ENCODE peak calls at places on chromosomes 4 and X, in four cellular contexts. L is AG09309, H is cardiac fibroblast, B is left ventricle myocardium inferior. C is an unnamed sample.

GRCh38 chr4:107349266-107349665 is 313.2 kb upstream of the DKK2 start:
- DNase-seq in L (no peak), H (no peak), B (no peak), C (peak; percentile 9)

GRCh38 chr4:12712648-12713339 is 771.3 kb downstream of the RAB28 start:
- DNase-seq in L (no peak), H (no peak), B (no peak), C (no peak)

GRCh38 chr4:150769235-150769634 is 187.3 kb downstream of the MAB21L2 start:
- DNase-seq in L (peak; percentile 13), H (peak; percentile 81), B (no peak), C (peak; percentile 48)

GRCh38 chrX:45900751-45901150 is 644.5 kb downstream of the ZNF674 start:
- DNase-seq in L (peak; percentile 41), H (peak; percentile 19), B (no peak), C (no peak)

GRCh38 chrX:115494133-115494532 is 66.8 kb upstream of the PLS3 start:
- DNase-seq in L (no peak), H (peak; percentile 19), B (no peak), C (no peak)

GRCh38 chrX:103343105-103343504 is 13.1 kb downstream of the TCEAL7 start:
- DNase-seq in L (no peak), H (peak; percentile 66), B (peak; percentile 22), C (no peak)

GRCh38 chrX:3393581-3394111 is 47.2 kb upstream of the MXRA5 start:
- DNase-seq in L (peak; percentile 74), H (no peak), B (no peak), C (no peak)

GRCh38 chrX:13463608-13464007 is 105.8 kb upstream of the EGFL6 start:
- DNase-seq in L (peak; percentile 59), H (peak; percentile 96), B (peak; percentile 38), C (no peak)

GRCh38 chr4:158211288-158211687 is 1.0 kb downstream of the TMEM144 start:
- DNase-seq in L (no peak), H (no peak), B (no peak), C (no peak)

GRCh38 chr4:186204103-186204559 is 12.8 kb downstream of the CYP4V2 start:
- DNase-seq in L (no peak), H (no peak), B (no peak), C (no peak)

GRCh38 chr4:85883180-85883579 is 408.2 kb downstream of the ARHGAP24 start:
- DNase-seq in L (no peak), H (no peak), B (no peak), C (no peak)

GRCh38 chr4:185004562-185005208 is 13.6 kb upstream of the HELT start:
- DNase-seq in L (no peak), H (no peak), B (peak; percentile 27), C (no peak)

GRCh38 chrX:71997320-71997719 is 86.7 kb downstream of the NHSL2 start:
- DNase-seq in L (no peak), H (no peak), B (no peak), C (no peak)

GRCh38 chr4:14087459-14087858 is 459.9 kb upstream of the BOD1L1 start:
- DNase-seq in L (no peak), H (no peak), B (no peak), C (no peak)

GRCh38 chr4:44235897-44236296 is 212.7 kb downstream of the KCTD8 start:
- DNase-seq in L (no peak), H (no peak), B (no peak), C (no peak)

GRCh38 chrX:134480061-134480460 is 20.1 kb downstream of the HPRT1 start:
- DNase-seq in L (no peak), H (peak; percentile 49), B (no peak), C (no peak)

GRCh38 chrX:134482371-134482770 is 22.4 kb downstream of the HPRT1 start:
- DNase-seq in L (no peak), H (peak; percentile 0), B (no peak), C (no peak)

GRCh38 chrX:134478374-134478773 is 18.4 kb downstream of the HPRT1 start:
- DNase-seq in L (no peak), H (no peak), B (no peak), C (no peak)

GRCh38 chrX:134481339-134481738 is 21.4 kb downstream of the HPRT1 start:
- DNase-seq in L (no peak), H (no peak), B (no peak), C (no peak)

DNA sequence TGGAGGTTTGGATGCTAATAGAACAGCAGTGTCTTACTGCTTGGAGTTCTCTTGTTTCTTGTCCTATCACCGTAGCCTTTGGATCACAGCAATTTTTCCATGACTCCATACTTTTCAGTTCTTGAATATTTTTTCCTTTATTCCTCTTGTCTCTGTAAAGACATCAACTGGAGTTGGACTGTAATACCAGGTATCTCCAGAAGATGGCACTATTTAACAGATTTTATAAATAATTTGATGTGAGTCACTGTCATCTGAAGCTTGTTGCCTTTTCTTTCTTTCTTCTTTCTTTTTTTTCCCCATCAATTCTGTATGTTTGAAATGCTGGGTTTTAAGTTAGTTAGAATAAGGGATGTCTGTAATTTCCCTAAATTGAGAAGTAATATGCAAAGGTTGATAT is 24.1 kb downstream of the HPRT1 start:
- DNase-seq in L (no peak), H (peak; percentile 74), B (no peak), C (no peak)
- TF ChIP-seq CTCF in L (peak; percentile 46), H (peak; percentile 38), B (peak; percentile 68), C (peak; percentile 47)

DNA sequence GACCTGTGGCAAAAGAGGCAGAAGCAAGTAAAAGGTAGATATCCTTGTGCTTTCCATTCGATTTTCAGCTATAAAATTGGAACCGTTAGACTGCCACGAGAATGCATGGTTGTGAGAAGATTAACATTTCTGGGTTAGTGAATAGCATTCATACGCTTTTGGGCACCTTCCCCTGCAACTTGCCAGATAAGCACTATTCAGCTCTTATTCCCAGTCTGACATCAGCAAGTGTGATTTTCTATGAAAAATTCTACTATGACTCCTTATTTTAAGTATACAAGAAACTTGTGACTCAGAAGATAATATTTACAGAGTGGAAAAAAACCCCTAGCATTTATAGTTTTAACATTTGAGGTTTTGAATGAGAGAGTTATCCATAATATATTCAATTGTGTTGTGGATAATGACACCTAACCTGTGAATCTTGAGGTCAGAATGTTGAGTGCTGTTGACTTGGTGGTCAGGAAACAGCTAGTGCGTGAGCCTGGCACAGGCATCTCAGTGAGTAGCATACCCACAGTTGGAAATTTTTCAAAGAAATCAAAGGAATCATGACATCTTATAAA is 3.9 kb downstream of the FGB start:
- DNase-seq in L (no peak), H (peak; percentile 64), B (no peak), C (no peak)
- H3K4me3 ChIP-seq in L (no peak overlapping the region), H (no peak overlapping the region), B (no peak overlapping the region), C (no peak overlapping the region)

DNA sequence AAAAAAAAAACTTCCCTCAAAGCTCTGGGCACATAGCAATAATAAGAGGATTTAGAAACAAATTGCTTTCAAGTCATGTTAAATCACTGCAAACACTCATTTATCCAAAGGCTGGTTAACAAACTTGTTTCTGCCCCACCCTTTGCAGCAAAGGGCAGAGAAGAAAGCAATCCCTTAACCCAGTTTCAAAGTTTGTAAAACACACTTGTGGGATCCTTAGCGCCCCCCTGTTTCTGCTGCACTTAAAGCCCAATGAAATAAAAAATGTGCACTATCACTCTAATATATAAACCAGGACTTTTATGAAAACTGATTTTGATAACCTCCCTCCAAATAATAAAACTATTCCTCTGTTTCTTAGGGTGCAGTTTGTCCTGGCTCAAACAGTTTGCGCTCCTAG is 3.3 kb upstream of the PCDH10 start:
- DNase-seq in L (no peak), H (no peak), B (no peak), C (no peak)
- TF ChIP-seq CTCF in L (no peak), H (no peak), B (no peak), C (no peak)

GRCh38 chrX:20140410-20140809 is 1.2 kb downstream of the EIF1AX start:
- DNase-seq in L (no peak), H (peak; percentile 11), B (no peak), C (no peak)

GRCh38 chrX:20141281-20142220 is at the start of gene EIF1AX:
- DNase-seq in L (peak; percentile 96), H (peak; percentile 98), B (peak; percentile 95), C (peak; percentile 94)

GRCh38 chrX:20143111-20143510 is 1.5 kb upstream of the EIF1AX start:
- DNase-seq in L (no peak), H (no peak), B (no peak), C (no peak)

GRCh38 chrX:20143539-20143938 is 1.9 kb upstream of the EIF1AX start:
- DNase-seq in L (no peak), H (no peak), B (no peak), C (no peak)

DNA sequence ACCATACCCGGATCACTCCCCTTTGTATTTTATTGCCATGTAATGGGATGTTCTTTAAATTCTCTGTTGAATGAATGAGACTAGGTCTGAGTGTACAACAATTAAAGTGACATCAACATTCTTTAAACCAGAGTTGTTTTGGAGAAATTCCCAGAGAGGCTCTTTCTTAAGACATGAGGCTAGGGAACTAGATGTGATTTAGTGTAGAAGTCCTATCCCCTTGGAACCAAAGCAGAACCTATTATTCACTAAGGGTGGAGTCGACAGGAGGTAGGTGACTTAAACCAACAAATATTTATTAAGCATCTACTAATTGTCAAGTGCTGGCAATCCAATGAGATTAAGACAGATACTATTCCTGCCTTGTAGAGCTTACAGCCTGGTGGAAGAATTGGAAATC is 1.7 kb downstream of the EIF1AX start:
- DNase-seq in L (peak; percentile 27), H (peak; percentile 74), B (no peak), C (no peak)
- H3K4me3 ChIP-seq in L (peak overlapping the region; percentile 98), H (peak overlapping the region; percentile 80), B (peak overlapping the region; percentile 81), C (peak overlapping the region; percentile 80)

DNA sequence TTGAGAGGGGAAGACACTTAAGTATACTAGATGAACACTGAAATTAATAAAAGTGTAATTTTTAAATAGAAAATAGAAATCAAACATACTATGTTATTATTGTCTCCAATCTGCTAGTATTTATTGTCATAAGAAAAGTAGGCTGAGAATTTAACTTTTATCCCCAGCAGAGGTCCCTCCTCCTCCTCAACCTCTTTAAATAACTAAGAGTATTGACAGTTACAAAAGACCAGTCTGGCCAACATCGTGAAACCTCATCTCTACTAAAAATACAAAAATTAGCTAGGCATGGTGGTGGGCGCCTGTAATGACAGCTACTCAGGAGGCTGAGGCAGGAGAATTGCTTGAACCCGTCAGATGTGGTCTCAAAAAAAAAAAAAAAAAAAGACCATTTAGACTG is 4.1 kb downstream of the SLC30A9 start:
- DNase-seq in L (no peak), H (no peak), B (no peak), C (no peak)
- TF ChIP-seq CTCF in L (no peak), H (no peak), B (no peak), C (no peak)

GRCh38 chr4:111187108-111187507 is 564.2 kb upstream of the PITX2 start:
- DNase-seq in L (no peak), H (no peak), B (no peak), C (no peak)
- H3K4me3 ChIP-seq in L (no peak overlapping the region), H (no peak overlapping the region), B (no peak overlapping the region), C (no peak overlapping the region)

DNA sequence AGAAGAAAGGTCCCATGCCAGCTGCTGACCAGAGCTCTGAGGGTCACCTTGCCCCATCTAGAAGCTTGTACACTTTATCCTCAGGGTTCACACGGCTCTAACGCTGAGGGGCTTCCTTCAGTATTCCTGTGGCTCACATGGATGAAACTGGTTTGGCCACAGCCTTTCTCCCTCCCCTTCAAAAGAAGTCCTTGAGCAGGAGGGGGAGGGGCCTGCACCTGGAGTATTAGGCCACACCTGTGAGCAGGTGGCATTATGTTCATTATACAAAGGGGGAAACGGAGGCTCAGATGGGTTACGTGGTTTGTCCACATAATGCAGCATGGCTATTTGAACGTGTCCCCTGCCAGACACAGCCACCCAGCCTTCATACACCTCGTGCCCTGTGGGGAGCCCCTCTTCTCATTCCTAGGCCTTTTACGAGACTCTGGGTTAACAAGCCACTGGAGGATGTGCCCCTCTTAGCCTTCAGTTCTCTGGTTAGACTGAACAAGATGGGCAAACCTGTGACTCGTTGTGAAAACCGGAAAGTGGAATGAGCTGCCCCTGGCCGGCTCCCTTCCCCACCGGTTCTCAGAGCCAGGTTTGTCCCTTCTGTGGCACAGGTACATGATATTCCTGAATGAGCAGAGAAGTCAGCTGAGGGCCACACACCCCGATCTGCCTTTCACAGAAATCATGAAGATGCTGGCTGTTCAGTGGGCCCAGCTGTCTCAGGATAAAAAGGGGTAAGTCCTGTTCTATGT is 27.2 kb upstream of the JAKMIP1 start:
- DNase-seq in L (no peak), H (no peak), B (no peak), C (no peak)
- TF ChIP-seq CTCF in L (no peak), H (no peak), B (no peak), C (no peak)

GRCh38 chr4:169215656-169216055 is 55.1 kb downstream of the SH3RF1 start:
- DNase-seq in L (no peak), H (no peak), B (no peak), C (no peak)
- H3K4me3 ChIP-seq in L (no peak overlapping the region), H (no peak overlapping the region), B (no peak overlapping the region), C (no peak overlapping the region)

C was measured in kidney epithelial cell.